ENCODE peak calls at places on chromosomes 12 and 14, in seven cellular contexts. Z is activated B cell treated with CpG ODN at 0.5 μM for 24 hours, N is pancreas, E is BJ, X is body of pancreas, K is psoas muscle, H is bronchial epithelial cell. Q is an unnamed sample.

GRCh38 chr14:92135269-92135668 is 13.5 kb downstream of the CPSF2 start:
- DNase-seq in Z (no peak), N (no peak), E (no peak), X (no peak), K (no peak), H (peak; percentile 44), Q (no peak)

GRCh38 chr14:74488788-74489397 is 4.2 kb downstream of the NPC2 start:
- DNase-seq in Z (no peak), N (no peak), E (no peak), X (no peak), K (no peak), H (peak; percentile 61), Q (no peak)

GRCh38 chr12:74780458-74781241 is 243.0 kb downstream of the ATXN7L3B start:
- DNase-seq in Z (no peak), N (no peak), E (peak; percentile 2), X (no peak), K (no peak), H (peak; percentile 34), Q (no peak)

GRCh38 chr14:81868172-81868571 is 334.5 kb upstream of the SEL1L start:
- DNase-seq in Z (no peak), N (no peak), E (no peak), X (no peak), K (no peak), H (no peak), Q (no peak)

GRCh38 chr14:77212933-77213656 is 31.5 kb downstream of the TMEM63C start:
- DNase-seq in Z (no peak), N (peak; percentile 23), E (no peak), X (peak; percentile 58), K (no peak), H (peak; percentile 64), Q (peak; percentile 57)

GRCh38 chr12:55705802-55706402 is 1.8 kb downstream of the ITGA7 start:
- DNase-seq in Z (no peak), N (no peak), E (no peak), X (no peak), K (peak; percentile 46), H (no peak), Q (peak; percentile 50)

GRCh38 chr12:57896437-57897201 is 44.7 kb upstream of the ATP23 start:
- DNase-seq in Z (peak; percentile 27), N (peak; percentile 78), E (no peak), X (peak; percentile 67), K (peak; percentile 66), H (peak; percentile 27), Q (no peak)

GRCh38 chr12:50265770-50266524 is 17.4 kb downstream of the LIMA1 start:
- DNase-seq in Z (no peak), N (no peak), E (no peak), X (no peak), K (no peak), H (peak; percentile 92), Q (no peak)

GRCh38 chr12:105843989-105844768 is 294.6 kb downstream of the NUAK1 start:
- DNase-seq in Z (no peak), N (no peak), E (peak; percentile 52), X (no peak), K (peak; percentile 53), H (no peak), Q (no peak)

GRCh38 chr14:104436741-104437701 is 142.5 kb upstream of the C14orf180 start:
- DNase-seq in Z (no peak), N (peak; percentile 37), E (no peak), X (peak; percentile 59), K (no peak), H (no peak), Q (no peak)

GRCh38 chr12:108868781-108869180 is 11.1 kb upstream of the DAO start:
- DNase-seq in Z (no peak), N (no peak), E (no peak), X (no peak), K (no peak), H (no peak), Q (no peak)

GRCh38 chr12:76137611-76138010 is 53.1 kb upstream of the NAP1L1 start:
- DNase-seq in Z (no peak), N (no peak), E (no peak), X (no peak), K (no peak), H (no peak), Q (no peak)

GRCh38 chr14:92033912-92034687 is 5.8 kb downstream of the TRIP11 start:
- DNase-seq in Z (no peak), N (peak; percentile 24), E (no peak), X (peak; percentile 40), K (no peak), H (no peak), Q (no peak)

GRCh38 chr14:43706901-43707300 is 800.2 kb downstream of the FSCB start:
- DNase-seq in Z (no peak), N (no peak), E (no peak), X (no peak), K (no peak), H (no peak), Q (no peak)

GRCh38 chr12:14403711-14404164 is 38.3 kb downstream of the ATF7IP start:
- DNase-seq in Z (no peak), N (peak; percentile 66), E (peak; percentile 41), X (no peak), K (no peak), H (peak; percentile 61), Q (no peak)

GRCh38 chr12:102043928-102044327 is 17.9 kb downstream of the WASHC3 start:
- DNase-seq in Z (no peak), N (no peak), E (no peak), X (no peak), K (no peak), H (no peak), Q (peak; percentile 59)

GRCh38 chr12:14946856-14947255 is 8.5 kb upstream of the ERP27 start:
- DNase-seq in Z (no peak), N (no peak), E (no peak), X (no peak), K (no peak), H (peak; percentile 54), Q (no peak)

GRCh38 chr12:132662901-132663755 is 24.0 kb downstream of the POLE start:
- DNase-seq in Z (no peak), N (no peak), E (no peak), X (no peak), K (no peak), H (no peak), Q (no peak)

DNA sequence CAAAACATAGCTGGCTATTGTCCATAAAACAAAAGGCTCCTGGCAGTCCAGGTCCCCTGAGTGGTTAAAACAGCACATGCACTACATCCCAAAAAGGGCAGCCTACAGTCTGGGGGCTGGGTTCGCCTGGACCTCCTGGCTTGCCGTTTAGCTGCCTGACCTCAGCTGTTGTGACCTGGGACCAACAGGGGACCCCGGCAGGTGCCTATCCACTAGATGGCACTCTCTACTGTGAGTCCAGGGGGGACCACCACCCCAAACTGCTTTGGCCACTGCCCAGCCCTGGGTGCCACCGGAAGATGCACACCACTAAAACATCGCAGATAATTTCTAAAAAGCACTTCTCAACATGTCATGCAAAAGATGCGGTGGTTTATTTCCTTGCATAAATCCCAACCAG is 2.9 kb upstream of the RTL1 start:
- DNase-seq in Z (no peak), N (no peak), E (no peak), X (no peak), K (no peak), H (no peak), Q (peak; percentile 11)
- TF ChIP-seq CTCF in Z (no peak), N (no peak), E (peak; percentile 7), X (peak; percentile 14), K (no peak), H (peak; percentile 16), Q (peak; percentile 16)

DNA sequence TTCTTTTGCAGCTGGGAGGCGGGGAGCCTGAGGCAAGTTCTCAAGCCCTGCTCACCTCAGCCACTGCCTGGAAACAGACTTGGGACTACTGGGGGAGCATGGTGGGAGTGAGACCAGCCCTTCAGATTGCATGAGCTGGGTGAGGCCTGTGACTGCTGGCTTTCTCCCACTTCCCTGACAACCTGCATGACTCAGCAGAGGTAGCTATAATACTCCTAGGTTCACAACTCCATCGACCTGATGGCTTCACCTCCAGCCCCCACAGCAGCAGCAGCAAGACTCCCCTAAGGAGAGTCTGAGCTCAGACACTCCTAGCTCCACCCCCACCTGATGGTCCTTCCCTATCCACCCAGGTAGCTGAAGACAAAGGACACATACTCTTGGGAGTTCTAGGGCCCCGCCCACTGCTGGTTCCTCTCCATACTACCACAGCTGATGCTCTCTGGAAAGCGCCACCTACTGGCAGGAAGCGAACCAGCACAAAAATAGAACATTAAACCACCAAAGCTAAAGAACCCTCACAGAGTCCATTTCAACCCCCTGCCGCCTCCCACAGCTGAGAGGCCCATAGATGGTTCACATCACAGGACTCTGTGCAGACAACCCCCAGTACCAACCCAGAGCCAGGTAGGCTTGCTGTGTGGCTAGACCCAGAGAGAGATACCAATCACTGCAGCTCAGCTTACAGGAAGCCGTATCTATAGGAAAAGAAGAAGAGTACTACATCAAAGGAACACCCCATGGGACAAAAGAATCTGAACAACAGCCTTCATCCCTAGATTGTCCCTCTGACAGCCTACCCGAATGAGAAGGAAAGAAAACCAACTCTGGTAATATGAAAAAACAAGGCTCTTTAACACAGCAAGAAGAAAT is 68.7 kb downstream of the RPAP3 start:
- DNase-seq in Z (no peak), N (no peak), E (no peak), X (peak; percentile 19), K (peak; percentile 12), H (peak; percentile 61), Q (peak; percentile 72)
- TF ChIP-seq CTCF in Z (no peak), N (no peak), E (peak; percentile 55), X (no peak), K (no peak), H (peak; percentile 71), Q (peak; percentile 50)

DNA sequence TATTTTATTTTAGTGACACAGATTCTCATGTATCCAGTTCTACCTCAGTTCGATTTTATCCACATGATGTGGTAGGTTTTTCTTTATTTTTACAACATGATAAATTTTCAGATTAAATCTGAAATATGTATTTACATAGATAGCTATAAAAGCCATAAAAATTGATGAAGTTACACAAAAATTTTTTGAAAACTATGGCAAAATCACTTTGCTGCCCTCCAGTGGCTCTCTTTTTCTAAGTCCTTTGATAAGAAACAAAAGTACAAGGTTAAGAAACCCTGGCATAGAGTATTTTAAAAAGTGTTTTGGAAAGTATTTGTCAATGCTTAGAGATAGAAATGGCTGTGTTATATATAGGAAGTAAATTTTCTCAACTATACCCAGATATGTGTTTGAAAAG is 104.2 kb downstream of the PCNX1 start:
- DNase-seq in Z (no peak), N (no peak), E (no peak), X (no peak), K (no peak), H (no peak), Q (no peak)
- TF ChIP-seq CTCF in Z (no peak), N (no peak), E (peak; percentile 33), X (no peak), K (no peak), H (no peak), Q (peak; percentile 52)

DNA sequence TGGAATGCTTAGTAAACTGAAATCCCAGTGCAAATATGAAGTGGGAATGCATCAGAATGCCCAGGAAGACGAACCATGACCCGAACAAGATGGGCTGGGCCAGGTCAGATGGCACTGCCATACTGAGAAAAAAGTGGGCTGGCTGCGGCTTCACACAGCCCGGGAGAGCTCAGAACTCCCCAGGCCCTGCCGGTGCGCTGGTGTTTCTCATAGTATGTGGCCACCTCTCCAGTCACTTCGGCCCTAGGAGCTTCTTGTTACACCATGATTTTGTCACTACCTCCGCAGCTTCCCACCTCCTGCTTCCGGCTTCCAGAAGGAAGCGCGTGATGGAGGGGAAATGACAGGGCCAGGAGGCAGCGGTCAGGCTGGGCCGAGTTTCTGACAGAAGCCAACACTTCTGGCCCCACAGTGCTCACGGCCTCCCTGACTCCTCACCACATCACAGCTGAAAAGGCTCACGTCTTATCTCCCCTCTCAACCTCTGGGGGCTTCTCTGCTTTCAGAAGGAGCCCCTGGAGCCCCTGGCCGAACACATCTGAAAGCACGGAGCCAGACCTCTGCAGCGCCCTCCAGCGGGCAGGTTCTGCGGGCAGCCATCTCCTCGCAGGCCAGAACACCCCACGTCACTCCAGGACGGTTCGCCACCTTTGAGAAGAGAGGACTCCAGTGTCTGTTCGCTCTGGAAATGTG is 30.7 kb downstream of the DAD1 start:
- DNase-seq in Z (no peak), N (no peak), E (no peak), X (no peak), K (no peak), H (no peak), Q (peak; percentile 91)
- TF ChIP-seq CTCF in Z (no peak), N (no peak), E (peak; percentile 26), X (no peak), K (no peak), H (peak; percentile 37), Q (peak; percentile 75)

Q was measured in activated CD8-positive, alpha-beta T cell treated with anti-CD3 and anti-CD28 coated beads for 36 hours.